ENCODE peak calls at places on chromosomes 13 and 19, in nine cellular contexts. A is AG09309, O is GM10248, I is foreskin keratinocyte, C is hepatocyte, N is pancreas, U is fibroblast of mammary gland, H is Calu3, Y is NB4. V is an unnamed sample.

GRCh38 chr19:46821512-46822359 is 28.9 kb downstream of the AP2S1 start:
- DNase-seq in C (peak), N (no peak), U (no peak), O (peak), Y (peak), H (no peak), I (no peak), A (no peak), V (no peak)

GRCh38 chr13:30615851-30616311 is 1.8 kb upstream of the USPL1 start:
- DNase-seq in N (no peak), A (peak), U (peak), C (peak), I (peak), O (no peak), Y (peak), H (no peak), V (no peak)

GRCh38 chr13:87274209-87274819 is 396.9 kb upstream of the SLITRK5 start:
- DNase-seq in I (peak), Y (peak), A (no peak), U (peak), C (peak), O (peak), N (peak), H (peak), V (no peak)

GRCh38 chr13:95706356-95706755 is 29.4 kb downstream of the DNAJC3 start:
- DNase-seq in A (no peak), N (no peak), H (no peak), Y (no peak), I (no peak), O (no peak), U (no peak), C (no peak), V (no peak)

GRCh38 chr19:19062454-19063182 is 1.2 kb upstream of the SLC25A42 start:
- DNase-seq in N (no peak), C (no peak), I (no peak), H (peak), Y (peak), O (no peak), A (no peak), U (peak), V (no peak)

GRCh38 chr19:1225451-1226226 is 12.2 kb downstream of the CBARP start:
- DNase-seq in Y (no peak), A (no peak), H (no peak), I (no peak), O (no peak), U (no peak), C (no peak), N (no peak), V (no peak)

GRCh38 chr13:105962080-105962479 is 573.4 kb downstream of the EFNB2 start:
- DNase-seq in H (no peak), U (no peak), N (no peak), I (no peak), O (no peak), Y (no peak), A (no peak), C (no peak), V (no peak)

GRCh38 chr13:41054919-41055619 is 6.2 kb upstream of the WBP4 start:
- DNase-seq in H (no peak), Y (peak), C (peak), A (no peak), U (no peak), O (no peak), N (no peak), I (no peak), V (no peak)

GRCh38 chr13:101127741-101128353 is 288.5 kb downstream of the NALCN start:
- DNase-seq in I (no peak), H (no peak), O (peak), A (no peak), Y (peak), U (peak), N (peak), C (peak), V (no peak)

GRCh38 chr13:101596803-101597202 is 144.3 kb downstream of the ITGBL1 start:
- DNase-seq in Y (no peak), H (no peak), U (no peak), C (no peak), O (no peak), I (no peak), A (no peak), N (no peak), V (no peak)

GRCh38 chr19:5436101-5436947 is 18.9 kb upstream of the ZNRF4 start:
- DNase-seq in U (peak), C (peak), O (no peak), I (no peak), H (no peak), Y (no peak), N (no peak), A (peak), V (no peak)

GRCh38 chr19:4829001-4829712 is 2.4 kb downstream of the TICAM1 start:
- DNase-seq in H (peak), Y (peak), N (peak), O (peak), A (no peak), I (no peak), U (no peak), C (peak), V (no peak)

GRCh38 chr13:99796175-99796819 is 175.3 kb downstream of the ZIC5 start:
- DNase-seq in A (no peak), I (no peak), N (no peak), U (peak), H (peak), O (peak), Y (peak), C (peak), V (no peak)

GRCh38 chr13:51806571-51806970 is 2.6 kb upstream of the DHRS12 start:
- DNase-seq in I (no peak), H (no peak), C (no peak), A (no peak), O (no peak), N (peak), Y (peak), U (peak), V (no peak)

GRCh38 chr19:20079487-20079886 is 1.7 kb downstream of the ZNF90 start:
- DNase-seq in C (peak), U (peak), I (no peak), O (no peak), N (no peak), H (no peak), A (no peak), Y (peak), V (no peak)

GRCh38 chr13:35479223-35479536 is 2.7 kb upstream of the MAB21L1 start:
- DNase-seq in O (no peak), C (no peak), U (peak), I (no peak), H (no peak), N (no peak), A (no peak), Y (no peak), V (no peak)

GRCh38 chr19:15893498-15893897 is 4.4 kb downstream of the CYP4F2 start:
- DNase-seq in H (no peak), N (no peak), C (no peak), O (no peak), Y (no peak), A (no peak), I (no peak), U (no peak), V (no peak)

GRCh38 chr13:79307866-79308298 is 98.2 kb downstream of the RBM26 start:
- DNase-seq in H (no peak), N (no peak), O (no peak), A (no peak), C (no peak), I (peak), U (peak), Y (no peak), V (no peak)

GRCh38 chr13:75771818-75772217 is 135.7 kb downstream of the LMO7 start:
- DNase-seq in A (peak), O (no peak), Y (no peak), I (peak), H (no peak), U (peak), C (no peak), N (no peak), V (no peak)

GRCh38 chr19:7395793-7396192 is 47.1 kb downstream of the ARHGEF18 start:
- DNase-seq in U (no peak), I (no peak), C (no peak), Y (no peak), A (no peak), O (no peak), H (no peak), N (no peak), V (no peak)

GRCh38 chr13:50893211-50893852 is 16.3 kb upstream of the RNASEH2B start:
- DNase-seq in H (no peak), C (no peak), O (peak), Y (peak), I (no peak), U (peak), N (no peak), A (no peak), V (no peak)

GRCh38 chr13:36766295-36766694 is 52.7 kb upstream of the RFXAP start:
- DNase-seq in A (no peak), U (peak), O (no peak), H (peak), Y (no peak), N (no peak), I (peak), C (no peak), V (no peak)

GRCh38 chr19:2609389-2610116 is 92.9 kb downstream of the GNG7 start:
- DNase-seq in U (no peak), H (no peak), C (no peak), O (no peak), A (no peak), N (no peak), Y (no peak), I (no peak), V (peak)

GRCh38 chr13:35514801-35515502 is 38.5 kb upstream of the MAB21L1 start:
- DNase-seq in U (no peak), A (no peak), N (no peak), H (no peak), Y (no peak), O (no peak), C (no peak), I (peak), V (no peak)

GRCh38 chr19:30671622-30672051 is 299.5 kb downstream of the ZNF536 start:
- DNase-seq in I (no peak), A (no peak), Y (no peak), U (peak), N (no peak), C (no peak), H (no peak), O (no peak), V (no peak)

GRCh38 chr13:43411741-43412140 is 375.0 kb downstream of the ENOX1 start:
- DNase-seq in I (no peak), N (peak), C (no peak), U (no peak), H (no peak), O (no peak), A (no peak), Y (no peak), V (no peak)

GRCh38 chr19:5961969-5962945 is 15.7 kb downstream of the RANBP3 start:
- DNase-seq in A (no peak), H (peak), N (peak), I (no peak), C (peak), U (no peak), Y (peak), O (no peak), V (peak)

GRCh38 chr19:17405250-17406038 is at the start of gene BST2:
- DNase-seq in O (peak), H (no peak), Y (peak), A (no peak), I (peak), C (peak), N (no peak), U (no peak), V (peak)

GRCh38 chr19:1567116-1567847 is 843 bp downstream of the MEX3D start:
- DNase-seq in O (no peak), Y (no peak), N (no peak), H (peak), C (peak), U (no peak), A (no peak), I (no peak), V (no peak)

GRCh38 chr19:34733266-34733825 is 697 bp upstream of the ZNF181 start:
- DNase-seq in O (peak), Y (peak), H (no peak), A (no peak), I (no peak), U (no peak), N (peak), C (peak), V (no peak)
- TF ChIP-seq CTCF in O (no peak), Y (no peak), H (no peak), A (no peak), I (no peak), U (no peak), N (no peak), C (no peak), V (no peak)

GRCh38 chr19:33245948-33246728 is 20.5 kb upstream of the SLC7A10 start:
- DNase-seq in H (no peak), N (no peak), A (no peak), O (no peak), I (no peak), C (no peak), Y (peak), U (no peak), V (no peak)
- TF ChIP-seq CTCF in H (peak), N (peak), A (peak), O (no peak), I (peak), C (peak), Y (peak), U (peak), V (peak)

DNA sequence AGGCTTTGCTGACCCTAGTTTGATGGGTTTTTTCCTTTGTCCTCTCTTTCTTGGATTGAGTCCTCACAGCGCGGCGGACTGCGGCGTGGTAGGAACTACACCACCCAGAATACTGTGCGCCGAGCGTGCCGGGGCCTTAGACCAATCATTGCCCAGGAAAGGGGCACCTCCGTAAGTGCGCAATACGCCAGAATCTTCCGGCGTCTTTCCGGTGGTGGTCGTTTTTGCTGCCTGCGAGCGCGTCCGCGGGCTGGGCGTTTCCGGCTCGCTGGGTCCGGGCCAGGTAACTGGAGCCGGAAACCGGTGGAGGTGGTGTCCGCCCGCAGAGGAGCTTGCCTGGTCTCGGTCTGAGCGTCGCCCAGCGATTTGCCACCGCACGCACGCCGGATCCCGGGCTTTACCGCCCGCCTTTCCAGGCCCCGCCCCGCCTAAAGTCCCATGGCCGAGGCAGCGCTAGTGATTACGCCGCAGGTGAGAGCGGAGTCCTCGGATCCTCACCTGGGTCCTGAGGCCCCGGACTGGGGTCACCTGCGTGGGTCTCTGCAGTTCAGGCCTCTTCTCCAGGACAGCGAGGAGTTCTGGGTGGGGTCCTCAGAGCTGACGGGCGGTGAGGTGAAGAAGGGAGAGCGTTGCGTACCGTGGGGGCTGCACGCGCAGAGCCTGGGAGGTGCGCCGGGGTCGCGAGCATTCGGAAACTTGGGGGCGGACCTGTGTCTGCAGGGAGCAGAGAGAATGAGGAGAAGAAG is at the start of gene ZNF549:
- DNase-seq in I (peak), A (peak), N (peak), O (peak), U (peak), H (peak), Y (peak), C (peak), V (peak)
- TF ChIP-seq CTCF in I (peak), A (no peak), N (no peak), O (no peak), U (no peak), H (no peak), Y (no peak), C (no peak), V (no peak)

GRCh38 chr13:32164622-32165268 is 133.2 kb downstream of the FRY start:
- DNase-seq in I (no peak), N (peak), U (peak), A (no peak), O (peak), C (peak), H (peak), Y (peak), V (no peak)
- TF ChIP-seq CTCF in I (peak), N (peak), U (peak), A (peak), O (no peak), C (peak), H (peak), Y (peak), V (no peak)

DNA sequence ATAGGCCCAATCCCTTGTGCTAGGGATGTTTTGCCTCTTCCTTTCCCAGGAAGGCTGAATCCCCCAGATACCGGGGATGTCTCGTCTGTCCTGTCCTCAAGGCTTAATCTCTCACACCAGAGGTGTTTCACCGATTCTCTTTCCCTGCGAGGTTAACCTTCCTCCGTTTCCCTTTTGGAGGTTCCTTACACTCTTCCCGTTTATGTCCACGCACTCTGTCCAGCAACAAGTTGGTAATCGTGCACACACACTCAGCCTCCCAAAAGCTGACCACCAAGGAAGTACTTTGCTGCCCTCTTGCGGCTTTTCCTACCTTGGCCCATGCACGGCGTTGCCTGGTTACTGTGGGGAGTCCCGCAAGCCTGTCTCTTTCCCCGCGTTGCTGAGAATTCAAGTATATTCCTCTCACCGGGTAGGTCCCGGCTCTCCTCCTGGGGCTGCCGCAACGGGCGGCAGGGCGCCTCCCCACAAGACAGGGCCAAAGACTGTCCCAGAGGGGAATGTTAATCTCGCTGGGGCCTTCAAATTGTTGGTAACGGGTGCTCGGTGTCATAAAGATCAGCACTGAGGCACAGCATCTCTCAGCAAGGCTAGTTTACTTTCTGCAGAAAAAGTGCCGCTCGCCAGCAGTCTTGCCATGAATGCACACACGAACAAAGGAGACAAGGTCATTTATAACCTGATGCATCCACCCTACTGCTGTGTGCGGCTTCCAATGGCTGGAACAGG is 36.7 kb upstream of the CD177 start:
- DNase-seq in A (no peak), U (peak), H (peak), O (no peak), I (no peak), Y (peak), N (no peak), C (peak), V (no peak)
- TF ChIP-seq CTCF in A (peak), U (peak), H (no peak), O (no peak), I (peak), Y (no peak), N (no peak), C (peak), V (no peak)